ENCODE peak calls at places on chromosomes 13 and 19, in four cellular contexts. H is neural progenitor cell, D is mammary epithelial cell, K is endothelial cell of umbilical vein. R is an unnamed sample. For H3K36me3, the result is how much of the 10 kb centered on the place peaks cover.

GRCh38 chr19:55407625-55408319 is at the start of gene UBE2S:
- DNase-seq in K (peak), H (peak), D (peak), R (peak)

GRCh38 chr19:12365372-12366162 is at the start of gene ZNF442:
- DNase-seq in K (peak), D (peak), H (peak), R (peak)

GRCh38 chr13:39816936-39817335 is 161.5 kb downstream of the COG6 start:
- DNase-seq in H (no peak), D (no peak), K (no peak), R (no peak)

GRCh38 chr13:30443957-30444404 is 21.7 kb downstream of the UBE2L5 start:
- DNase-seq in D (no peak), K (no peak), H (no peak), R (no peak)

GRCh38 chr13:102197193-102197592 is 204.7 kb downstream of the FGF14 start:
- DNase-seq in D (peak), K (no peak), H (peak), R (peak)

GRCh38 chr13:36428083-36428482 is 4.2 kb upstream of the CCNA1 start:
- DNase-seq in K (no peak), H (no peak), D (peak), R (no peak)

GRCh38 chr19:4724252-4724514 is 541 bp upstream of the DPP9 start:
- DNase-seq in D (no peak), K (no peak), H (no peak), R (no peak)

GRCh38 chr13:46232281-46232680 is 20.6 kb downstream of the LRRC63 start:
- DNase-seq in H (no peak), D (no peak), K (peak), R (no peak)

GRCh38 chr13:110503037-110503901 is 58.3 kb downstream of the RAB20 start:
- DNase-seq in K (no peak), D (no peak), H (no peak), R (no peak)

GRCh38 chr13:34942732-34943674 is 933 bp downstream of the NBEA start:
- DNase-seq in H (peak), K (peak), D (no peak), R (peak)

GRCh38 chr19:50147462-50148423 is 15.3 kb downstream of the IZUMO2 start:
- DNase-seq in D (peak), H (peak), K (peak), R (peak)

GRCh38 chr19:609001-609340 is 19.3 kb downstream of the HCN2 start:
- DNase-seq in K (no peak), H (no peak), D (no peak), R (no peak)

GRCh38 chr19:19418548-19419260 is 13.2 kb downstream of the GATAD2A start:
- DNase-seq in D (no peak), K (no peak), H (no peak), R (no peak)

GRCh38 chr19:49361438-49362047 is 673 bp downstream of the TEAD2 start:
- DNase-seq in K (peak), H (peak), D (peak), R (peak)

GRCh38 chr19:19079571-19079970 is 15.8 kb downstream of the SLC25A42 start:
- DNase-seq in D (no peak), K (no peak), H (no peak), R (no peak)

GRCh38 chr13:73765651-73766384 is 368.4 kb downstream of the KLF12 start:
- DNase-seq in D (no peak), K (peak), H (peak), R (peak)

GRCh38 chr13:23657056-23657455 is 86.8 kb downstream of the TNFRSF19 start:
- DNase-seq in D (no peak), K (no peak), H (no peak), R (no peak)

GRCh38 chr19:38247734-38248268 is 8.4 kb downstream of the PPP1R14A start:
- DNase-seq in K (no peak), H (no peak), D (no peak), R (no peak)

GRCh38 chr13:38024431-38024830 is 154.9 kb upstream of the TRPC4 start:
- DNase-seq in H (no peak), D (no peak), K (peak), R (no peak)

GRCh38 chr19:18831524-18832330 is at the start of gene UPF1:
- DNase-seq in D (peak), H (peak), K (peak), R (peak)

GRCh38 chr13:95641291-95641811 is 3.2 kb downstream of the DZIP1 start:
- DNase-seq in K (peak), H (peak), D (no peak), R (peak)

GRCh38 chr19:2123682-2124387 is 27.1 kb downstream of the IZUMO4 start:
- DNase-seq in K (no peak), D (no peak), H (peak), R (peak)

GRCh38 chr19:2120821-2121220 is 24.1 kb downstream of the IZUMO4 start:
- DNase-seq in K (no peak), D (no peak), H (no peak), R (no peak)

GRCh38 chr19:2122982-2123381 is 26.3 kb downstream of the IZUMO4 start:
- DNase-seq in D (no peak), H (no peak), K (no peak), R (no peak)

GRCh38 chr19:2121416-2122051 is 24.8 kb downstream of the IZUMO4 start:
- DNase-seq in H (no peak), D (no peak), K (no peak), R (no peak)

GRCh38 chr19:2122251-2122650 is 25.5 kb downstream of the IZUMO4 start:
- DNase-seq in D (no peak), K (no peak), H (no peak), R (no peak)
- H3K36me3 ChIP-seq in D (under half), K (under half), H (under half), R (under half)

GRCh38 chr19:3356805-3357204 is 9.6 kb upstream of the NFIC start:
- DNase-seq in H (no peak), D (no peak), K (no peak), R (no peak)

GRCh38 chr19:3357362-3357730 is 9.0 kb upstream of the NFIC start:
- DNase-seq in K (no peak), D (no peak), H (no peak), R (no peak)

GRCh38 chr19:3350014-3350663 is 16.2 kb upstream of the NFIC start:
- DNase-seq in K (peak), H (no peak), D (no peak), R (no peak)

GRCh38 chr19:3351702-3352447 is 14.5 kb upstream of the NFIC start:
- DNase-seq in D (no peak), H (no peak), K (no peak), R (no peak)

GRCh38 chr19:3353493-3353892 is 12.9 kb upstream of the NFIC start:
- DNase-seq in H (no peak), D (no peak), K (no peak), R (no peak)
- H2AFZ ChIP-seq in H (no peak), D (no peak), K (no peak), R (no peak)

DNA sequence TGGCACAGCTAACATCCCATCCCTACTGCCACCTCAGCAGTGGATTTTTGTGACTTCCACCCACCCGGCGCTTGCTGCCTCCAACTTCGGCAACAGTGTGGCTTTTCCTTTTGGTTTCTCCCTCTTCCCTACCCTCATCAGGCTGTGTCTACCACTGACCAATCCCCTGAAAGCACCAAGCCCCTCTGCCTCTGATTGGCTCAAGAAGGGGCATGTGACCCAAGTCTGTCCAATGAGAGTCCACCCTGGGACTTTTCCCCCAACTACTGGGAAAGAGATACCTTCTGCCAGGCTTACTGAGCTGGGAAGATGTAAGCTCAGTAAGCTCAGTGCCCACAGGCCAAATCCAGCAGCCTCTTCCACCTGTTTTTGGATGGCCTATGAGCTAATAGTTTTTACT is 5.8 kb downstream of the SMIM7 start:
- DNase-seq in K (no peak), D (no peak), H (no peak), R (peak)
- H3K36me3 ChIP-seq in K (under half), D (under half), H (under half), R (under half)

DNA sequence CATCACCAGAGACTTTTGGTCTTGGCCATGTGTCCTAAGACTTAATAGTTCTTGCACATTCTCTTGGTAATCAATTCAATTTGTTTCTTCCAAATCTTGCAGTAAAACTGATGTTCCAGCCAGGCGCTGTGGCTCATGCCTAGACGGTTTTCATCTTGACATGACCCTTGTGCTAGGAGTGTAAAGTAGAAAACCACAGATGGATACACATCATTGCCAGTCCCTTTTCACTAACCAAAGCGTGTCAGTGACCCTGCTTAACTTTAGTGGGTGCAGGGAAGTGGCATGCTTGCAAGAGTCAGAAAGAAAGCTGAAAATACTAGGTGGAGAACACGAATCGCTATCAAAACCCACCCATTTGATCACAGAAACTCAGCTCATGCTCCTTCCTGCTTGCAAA is 18.0 kb upstream of the CD70 start:
- DNase-seq in H (no peak), D (no peak), K (no peak), R (no peak)
- H2AFZ ChIP-seq in H (no peak), D (no peak), K (no peak), R (peak)

GRCh38 chr13:49184621-49185020 is 35.5 kb upstream of the MLNR start:
- DNase-seq in K (no peak), D (no peak), H (no peak), R (peak)

GRCh38 chr13:49185264-49185663 is 34.9 kb upstream of the MLNR start:
- DNase-seq in H (no peak), K (peak), D (no peak), R (no peak)

DNA sequence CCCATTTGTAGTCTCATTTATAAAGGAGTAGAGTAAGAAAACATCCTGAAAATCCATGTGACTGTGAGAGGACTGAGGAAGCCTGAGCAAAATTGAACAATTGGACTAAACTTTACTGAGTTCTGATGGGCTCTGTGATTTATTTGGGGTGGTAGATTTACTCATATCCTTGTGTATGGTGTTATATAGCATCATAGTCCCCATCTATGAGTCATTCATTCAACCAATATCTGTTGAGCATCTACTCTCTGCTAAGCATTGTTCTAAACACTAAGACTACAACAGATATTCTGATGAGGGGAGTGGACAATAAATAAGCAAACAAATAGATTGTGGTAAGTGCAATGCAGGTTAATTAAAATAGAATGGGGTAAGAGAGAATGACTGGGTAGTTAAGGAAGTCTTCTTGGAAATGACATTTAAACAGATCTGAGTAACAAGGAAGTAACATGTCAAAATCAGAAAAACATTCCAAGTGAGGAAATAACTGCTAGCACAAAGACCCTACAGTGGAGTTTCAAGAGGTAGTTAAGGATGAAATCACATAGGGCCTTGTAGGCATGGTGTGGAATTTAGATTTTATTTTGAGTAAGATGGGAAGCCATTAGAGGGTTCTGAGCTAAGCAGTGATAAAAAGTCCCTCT is 36.3 kb upstream of the MLNR start:
- DNase-seq in K (peak), H (no peak), D (no peak), R (no peak)
- H3K36me3 ChIP-seq in K (under half), H (under half), D (under half), R (under half)

GRCh38 chr19:46296722-46297431 is at the start of gene HIF3A:
- DNase-seq in H (peak), D (no peak), K (peak), R (peak)
- H2AFZ ChIP-seq in H (peak), D (peak), K (no peak), R (peak)

GRCh38 chr19:45681391-45682015 is 10.2 kb downstream of the SNRPD2 start:
- DNase-seq in K (peak), H (peak), D (peak), R (peak)

GRCh38 chr19:45677351-45678230 is 9.6 kb downstream of the GIPR start:
- DNase-seq in D (peak), H (peak), K (peak), R (peak)

GRCh38 chr19:45670670-45671453 is 2.8 kb downstream of the GIPR start:
- DNase-seq in K (peak), H (peak), D (peak), R (peak)

GRCh38 chr19:45682117-45682516 is 9.6 kb downstream of the SNRPD2 start:
- DNase-seq in D (no peak), K (no peak), H (no peak), R (no peak)

DNA sequence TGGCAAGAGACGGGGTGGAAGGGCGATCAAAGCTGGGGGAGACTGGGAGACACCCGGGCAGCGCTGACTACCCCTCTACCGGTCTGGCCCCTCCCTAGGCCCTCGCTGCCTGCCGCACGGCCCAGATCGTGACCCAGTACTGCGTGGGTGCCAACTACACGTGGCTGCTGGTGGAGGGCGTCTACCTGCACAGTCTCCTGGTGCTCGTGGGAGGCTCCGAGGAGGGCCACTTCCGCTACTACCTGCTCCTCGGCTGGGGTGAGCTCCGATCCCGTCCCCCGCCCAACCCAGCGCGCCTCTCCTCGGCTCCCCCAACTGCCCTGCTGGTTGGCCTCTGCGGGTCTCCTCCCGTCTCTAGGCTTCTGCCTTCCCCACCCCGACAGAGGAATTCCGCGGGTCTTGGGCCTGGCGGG is 8.8 kb downstream of the GIPR start:
- DNase-seq in D (no peak), H (no peak), K (no peak), R (peak)
- H3K36me3 ChIP-seq in D (under half), H (under half), K (under half), R (under half)

R was measured in GM23338.